ENCODE peak calls at places on chromosomes 11 and 22, in eight cellular contexts. Y, A, R, P, D, J, N and W are unnamed samples.

GRCh38 chr11:64165482-64165841 is 451 bp downstream of the MACROD1 start:
- DNase-seq in Y (no peak), J (no peak), A (no peak), N (peak; percentile 19), R (no peak), P (peak; percentile 33), D (peak; percentile 38), W (no peak)

GRCh38 chr11:120017582-120017981 is 120.3 kb downstream of the TRIM29 start:
- DNase-seq in P (no peak), N (no peak), A (no peak), Y (no peak), D (no peak), J (no peak), R (no peak), W (no peak)

GRCh38 chr11:126212089-126212660 is 593 bp downstream of the FAM118B start:
- DNase-seq in D (no peak), N (peak; percentile 16), J (no peak), P (no peak), A (no peak), R (no peak), Y (no peak), W (no peak)

GRCh38 chr11:10708131-10708530 is 14.6 kb upstream of the IRAG1 start:
- DNase-seq in P (no peak), N (no peak), Y (no peak), A (no peak), R (no peak), J (no peak), D (no peak), W (no peak)

GRCh38 chr11:75872887-75873416 is 57.9 kb downstream of the UVRAG start:
- DNase-seq in D (peak; percentile 15), Y (no peak), P (no peak), A (no peak), R (no peak), J (no peak), N (no peak), W (no peak)

GRCh38 chr11:118078972-118079411 is 2.1 kb downstream of the TMPRSS4 start:
- DNase-seq in Y (no peak), R (no peak), P (no peak), N (no peak), A (no peak), D (no peak), J (no peak), W (peak; percentile 80)

GRCh38 chr11:24559315-24559714 is 62.5 kb downstream of the LUZP2 start:
- DNase-seq in Y (no peak), P (no peak), R (no peak), D (no peak), N (no peak), J (no peak), A (no peak), W (no peak)

GRCh38 chr11:64233913-64234839 is at the start of gene VEGFB:
- DNase-seq in P (peak; percentile 85), D (peak; percentile 76), J (no peak), A (peak; percentile 65), N (peak; percentile 70), R (peak; percentile 70), Y (peak; percentile 71), W (peak; percentile 92)

GRCh38 chr11:74470526-74470925 is 3.2 kb upstream of the KCNE3 start:
- DNase-seq in J (no peak), R (no peak), P (no peak), D (no peak), A (no peak), N (no peak), Y (no peak), W (no peak)

GRCh38 chr22:27896251-27896650 is 22.8 kb downstream of the PITPNB start:
- DNase-seq in N (no peak), R (no peak), A (no peak), J (no peak), Y (no peak), P (no peak), D (no peak), W (no peak)

GRCh38 chr11:74370122-74370521 is 28.1 kb downstream of the PGM2L1 start:
- DNase-seq in J (no peak), Y (no peak), P (no peak), R (no peak), D (no peak), N (no peak), A (no peak), W (no peak)

GRCh38 chr11:37861671-37862070 is 1263.6 kb upstream of the RAG2 start:
- DNase-seq in Y (no peak), D (no peak), R (no peak), P (no peak), J (no peak), N (no peak), A (no peak), W (no peak)

GRCh38 chr11:17386331-17387084 is 2.0 kb downstream of the KCNJ11 start:
- DNase-seq in D (peak; percentile 59), R (peak; percentile 46), J (peak; percentile 26), A (peak; percentile 36), Y (peak; percentile 50), P (peak; percentile 77), N (peak; percentile 51), W (peak; percentile 78)